ENCODE peak calls at places on chromosomes 11 and 22, in eight cellular contexts. A is cardiac muscle cell; U is breast epithelium; N is dorsolateral prefrontal cortex; Z is CD8-positive, alpha-beta T cell; I is substantia nigra; M is right lobe of liver; V is iPS DF 6.9. B is an unnamed sample.

GRCh38 chr11:65776196-65776595 is 4.6 kb downstream of the AP5B1 start:
- DNase-seq in A (no peak), U (peak), N (no peak), Z (no peak), I (no peak), M (peak), V (no peak), B (no peak)

GRCh38 chr11:66334605-66335442 is 1.4 kb downstream of the RIN1 start:
- DNase-seq in A (no peak), U (no peak), N (no peak), Z (no peak), I (no peak), M (no peak), V (no peak), B (no peak)

GRCh38 chr11:61163714-61164609 is 2.7 kb upstream of the VPS37C start:
- DNase-seq in A (no peak), U (no peak), N (no peak), Z (no peak), I (no peak), M (no peak), V (no peak), B (no peak)

GRCh38 chr22:23053912-23054530 is 16.3 kb upstream of the GNAZ start:
- DNase-seq in A (no peak), U (no peak), N (no peak), Z (no peak), I (no peak), M (no peak), V (no peak), B (no peak)

GRCh38 chr11:92383430-92383829 is 158.8 kb downstream of the FAT3 start:
- DNase-seq in A (no peak), U (no peak), N (no peak), Z (no peak), I (no peak), M (no peak), V (no peak), B (no peak)

GRCh38 chr22:18050065-18050464 is 25.7 kb upstream of the MICAL3 start:
- DNase-seq in A (no peak), U (peak), N (no peak), Z (no peak), I (no peak), M (no peak), V (no peak), B (no peak)

GRCh38 chr11:62295504-62295903 is 3.4 kb downstream of the SCGB1D4 start:
- DNase-seq in A (peak), U (no peak), N (no peak), Z (no peak), I (no peak), M (no peak), V (no peak), B (no peak)

GRCh38 chr11:123526027-123526805 is 96.1 kb downstream of the GRAMD1B start:
- DNase-seq in A (no peak), U (no peak), N (peak), Z (no peak), I (peak), M (no peak), V (no peak), B (no peak)

GRCh38 chr11:129608711-129609110 is 206.9 kb upstream of the TMEM45B start:
- DNase-seq in A (no peak), U (no peak), N (no peak), Z (no peak), I (no peak), M (no peak), V (no peak), B (no peak)

GRCh38 chr22:26981520-26981919 is 324.1 kb downstream of the MIAT start:
- DNase-seq in A (no peak), U (no peak), N (no peak), Z (no peak), I (no peak), M (no peak), V (no peak), B (no peak)

GRCh38 chr11:95296165-95296564 is 65.2 kb upstream of the SESN3 start:
- DNase-seq in A (peak), U (no peak), N (no peak), Z (no peak), I (no peak), M (no peak), V (no peak), B (no peak)

GRCh38 chr11:92380882-92381281 is 156.3 kb downstream of the FAT3 start:
- DNase-seq in A (no peak), U (no peak), N (no peak), Z (no peak), I (no peak), M (no peak), V (no peak), B (no peak)

GRCh38 chr11:765025-765801 is 12.1 kb downstream of the GATD1 start:
- DNase-seq in A (peak), U (peak), N (peak), Z (peak), I (peak), M (peak), V (no peak), B (peak)

DNA sequence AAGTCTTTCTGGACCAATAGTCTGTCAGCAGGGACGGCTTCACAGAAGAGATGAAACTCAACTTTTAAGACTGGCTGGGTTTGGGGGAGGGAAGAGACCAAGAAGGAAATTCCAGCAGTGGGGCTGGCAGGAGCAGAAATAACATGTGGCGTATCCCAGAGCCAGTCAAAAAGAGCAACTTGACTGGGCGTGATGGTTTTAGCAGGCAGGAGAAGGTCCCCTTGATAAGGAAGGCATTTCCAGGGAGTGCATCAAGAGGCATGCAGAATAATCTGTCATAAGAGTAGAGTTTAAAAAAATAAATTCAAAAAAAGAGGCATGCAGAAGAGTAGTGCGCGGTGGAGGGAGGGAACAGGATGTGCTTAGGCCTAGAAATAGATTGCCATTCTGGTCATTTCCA is 52.5 kb downstream of the C22orf31 start:
- DNase-seq in A (peak), U (no peak), N (no peak), Z (no peak), I (no peak), M (no peak), V (no peak), B (no peak)
- H3K27ac ChIP-seq in A (peak), U (no peak), N (peak), Z (no peak), I (no peak), M (no peak), V (no peak), B (no peak)

DNA sequence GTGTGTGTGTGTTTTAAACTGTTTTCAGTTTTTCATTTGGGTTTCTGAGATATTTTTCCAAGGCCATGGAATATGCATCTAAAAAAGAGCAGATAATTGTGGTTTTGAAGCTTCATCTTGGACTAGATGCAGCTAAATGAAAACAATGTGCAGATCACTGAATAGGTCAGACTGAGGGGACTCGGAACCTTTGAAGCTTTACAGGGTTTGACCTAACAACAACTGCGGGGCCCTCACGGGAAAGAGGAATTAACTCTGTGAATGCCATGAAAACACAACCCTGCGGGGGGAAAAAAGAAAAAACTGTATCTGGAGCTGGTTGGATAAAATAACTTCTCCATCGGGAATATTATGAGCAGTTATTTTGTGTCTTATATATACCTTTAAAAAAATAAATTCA is 76.6 kb downstream of the YAP1 start:
- DNase-seq in A (peak), U (no peak), N (no peak), Z (no peak), I (no peak), M (no peak), V (no peak), B (no peak)
- H3K27ac ChIP-seq in A (peak), U (no peak), N (no peak), Z (no peak), I (no peak), M (no peak), V (no peak), B (no peak)

GRCh38 chr22:44277404-44278135 is 35.2 kb downstream of the SHISAL1 start:
- DNase-seq in A (no peak), U (no peak), N (no peak), Z (no peak), I (no peak), M (no peak), V (no peak), B (no peak)

GRCh38 chr22:44278234-44279058 is 34.3 kb downstream of the SHISAL1 start:
- DNase-seq in A (no peak), U (no peak), N (no peak), Z (no peak), I (no peak), M (no peak), V (no peak), B (no peak)

GRCh38 chr22:44281706-44282637 is 30.8 kb downstream of the SHISAL1 start:
- DNase-seq in A (no peak), U (no peak), N (no peak), Z (no peak), I (no peak), M (no peak), V (no peak), B (no peak)

GRCh38 chr22:44279059-44279340 is 33.8 kb downstream of the SHISAL1 start:
- DNase-seq in A (no peak), U (no peak), N (no peak), Z (no peak), I (no peak), M (no peak), V (no peak), B (no peak)

GRCh38 chr22:44280665-44281188 is 32.0 kb downstream of the SHISAL1 start:
- DNase-seq in A (no peak), U (no peak), N (no peak), Z (no peak), I (no peak), M (no peak), V (no peak), B (no peak)
- H3K27ac ChIP-seq in A (no peak), U (no peak), N (no peak), Z (no peak), I (no peak), M (no peak), V (no peak), B (no peak)

DNA sequence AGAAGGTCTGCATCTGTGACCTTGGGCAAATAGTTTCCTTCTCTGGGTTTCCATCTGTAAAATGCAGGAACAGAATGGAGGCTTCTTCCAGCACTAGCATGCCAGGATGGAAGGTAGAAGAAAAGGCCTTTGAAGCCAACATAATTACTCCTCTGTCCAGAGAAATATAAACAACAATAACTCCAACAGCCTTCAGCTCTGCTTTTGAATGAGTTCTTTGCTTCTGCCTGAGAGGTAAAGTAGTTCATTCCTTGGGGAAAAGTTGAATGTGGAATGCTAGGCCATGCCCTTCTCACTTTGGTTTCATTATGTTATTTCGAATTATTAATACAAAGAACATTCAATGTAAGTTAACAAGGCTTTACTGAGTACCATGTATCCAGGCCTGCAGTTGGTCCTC is 61.2 kb upstream of the BLID start:
- DNase-seq in A (no peak), U (no peak), N (no peak), Z (no peak), I (no peak), M (no peak), V (no peak), B (no peak)
- H3K27ac ChIP-seq in A (no peak), U (no peak), N (peak), Z (no peak), I (peak), M (no peak), V (no peak), B (peak)

GRCh38 chr22:46233231-46233630 is 16.9 kb downstream of the CDPF1 start:
- DNase-seq in A (no peak), U (no peak), N (peak), Z (no peak), I (peak), M (no peak), V (no peak), B (no peak)
- H3K27ac ChIP-seq in A (no peak), U (no peak), N (peak), Z (no peak), I (peak), M (no peak), V (no peak), B (no peak)

GRCh38 chr22:30064172-30064571 is 16.1 kb upstream of the HORMAD2 start:
- DNase-seq in A (no peak), U (no peak), N (no peak), Z (no peak), I (no peak), M (no peak), V (no peak), B (no peak)
- H3K27ac ChIP-seq in A (no peak), U (no peak), N (no peak), Z (no peak), I (no peak), M (no peak), V (no peak), B (no peak)

DNA sequence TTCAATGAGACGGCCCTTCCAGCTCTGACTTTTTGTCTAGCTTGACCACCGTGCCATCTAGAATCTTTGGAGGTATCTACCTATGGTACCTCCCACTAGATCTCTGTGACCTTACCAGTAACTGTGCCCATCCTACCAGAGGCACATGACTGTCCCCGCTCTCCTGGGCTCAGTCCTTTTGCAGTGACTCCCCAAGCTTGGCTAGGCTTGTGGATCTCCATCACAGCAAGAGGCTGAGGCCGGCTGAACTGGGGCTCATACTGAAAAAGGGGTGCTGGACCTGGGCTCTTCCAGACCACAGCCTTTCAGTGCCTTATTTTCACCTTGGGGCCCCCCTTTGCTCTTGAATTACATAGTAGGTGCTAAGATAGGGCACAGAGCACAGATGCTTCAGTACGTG is 27.3 kb downstream of the RELT start:
- DNase-seq in A (no peak), U (no peak), N (no peak), Z (no peak), I (no peak), M (no peak), V (no peak), B (no peak)
- H3K27ac ChIP-seq in A (peak), U (no peak), N (peak), Z (no peak), I (no peak), M (no peak), V (no peak), B (no peak)

B was measured in caudate nucleus.